ENCODE peak calls at places on chromosomes 11 and 22, in eight cellular contexts. Q is astrocyte of the spinal cord, S is fibroblast of pulmonary artery, E is body of pancreas, V is RWPE2, G is bronchial epithelial cell, P is lower lobe of right lung, N is HFF-Myc. H is an unnamed sample.
A peak's percentile ranks its signal among the peaks of the same experiment; 100 is the strongest.

GRCh38 chr11:1252371-1253102 is 29.7 kb downstream of the MUC5B start:
- DNase-seq in G (no peak), Q (no peak), V (no peak), E (no peak), P (no peak), N (no peak), S (no peak), H (no peak)

GRCh38 chr11:68690671-68691401 is 6.5 kb downstream of the GAL start:
- DNase-seq in V (no peak), P (no peak), Q (no peak), E (no peak), G (no peak), N (no peak), S (no peak), H (no peak)

GRCh38 chr11:24678956-24679355 is 182.1 kb downstream of the LUZP2 start:
- DNase-seq in V (no peak), N (no peak), P (no peak), S (no peak), G (no peak), E (no peak), Q (no peak), H (no peak)

GRCh38 chr11:119370486-119371046 is 10.9 kb downstream of the USP2 start:
- DNase-seq in G (no peak), V (no peak), Q (no peak), N (no peak), E (no peak), S (no peak), P (no peak), H (no peak)

GRCh38 chr11:10666556-10666955 is 27.0 kb downstream of the IRAG1 start:
- DNase-seq in S (no peak), V (no peak), P (no peak), E (no peak), N (no peak), Q (peak; percentile 67), G (peak; percentile 32), H (no peak)

GRCh38 chr22:37676691-37677627 is 1.5 kb downstream of the LGALS1 start:
- DNase-seq in P (peak; percentile 88), E (peak; percentile 91), N (peak; percentile 92), S (peak; percentile 97), G (peak; percentile 83), Q (peak; percentile 99), V (peak; percentile 95), H (peak; percentile 95)

GRCh38 chr22:19085233-19086043 is 36.8 kb downstream of the DGCR2 start:
- DNase-seq in S (peak; percentile 48), V (no peak), Q (peak; percentile 23), N (no peak), E (peak; percentile 41), P (no peak), G (peak; percentile 29), H (peak; percentile 64)

GRCh38 chr22:21857501-21857914 is 9.9 kb downstream of the MAPK1 start:
- DNase-seq in V (no peak), G (no peak), Q (no peak), N (no peak), E (no peak), S (no peak), P (no peak), H (no peak)

GRCh38 chr11:113773092-113773415 is 438 bp downstream of the ZW10 start:
- DNase-seq in N (no peak), S (peak; percentile 29), E (peak; percentile 29), Q (no peak), P (peak; percentile 52), V (no peak), G (peak; percentile 18), H (no peak)

GRCh38 chr11:2553198-2553597 is 108.4 kb downstream of the KCNQ1 start:
- DNase-seq in V (no peak), G (no peak), Q (no peak), N (no peak), P (no peak), E (no peak), S (no peak), H (no peak)

GRCh38 chr11:15754221-15754620 is 602.1 kb downstream of the SOX6 start:
- DNase-seq in Q (no peak), E (no peak), G (peak; percentile 61), V (no peak), P (no peak), N (no peak), S (no peak), H (no peak)

GRCh38 chr11:131609921-131610320 is 239.5 kb downstream of the NTM start:
- DNase-seq in Q (no peak), N (no peak), E (no peak), V (no peak), G (no peak), P (no peak), S (no peak), H (no peak)

GRCh38 chr11:131615611-131616010 is 245.2 kb downstream of the NTM start:
- DNase-seq in Q (no peak), P (no peak), G (no peak), S (no peak), N (no peak), E (no peak), V (no peak), H (no peak)

GRCh38 chr11:131609317-131609716 is 238.9 kb downstream of the NTM start:
- DNase-seq in P (no peak), E (no peak), G (peak; percentile 20), V (no peak), N (no peak), S (peak; percentile 3), Q (peak; percentile 98), H (no peak)

GRCh38 chr11:131614514-131615085 is 244.2 kb downstream of the NTM start:
- DNase-seq in E (no peak), V (no peak), S (no peak), Q (no peak), P (no peak), N (no peak), G (no peak), H (no peak)

DNA sequence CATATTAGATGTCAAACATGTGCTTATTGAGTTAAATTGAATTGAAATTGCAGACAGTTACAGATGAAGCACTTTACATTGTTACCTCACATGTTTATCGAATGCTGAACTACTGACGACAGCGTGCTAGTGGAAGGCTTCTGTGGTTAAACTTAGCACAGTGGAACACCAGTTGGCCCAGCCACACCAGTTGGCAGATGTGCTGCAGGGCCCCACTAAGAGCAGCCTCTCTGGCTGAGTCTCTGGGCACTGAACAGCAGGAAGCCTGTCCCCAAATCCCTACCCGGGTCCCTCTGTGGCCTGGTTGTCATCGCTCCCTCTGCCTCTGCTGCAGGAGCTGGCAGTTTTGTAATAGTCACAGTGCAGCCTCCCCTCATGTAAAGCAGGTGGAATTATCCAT is 242.2 kb downstream of the NTM start:
- DNase-seq in G (no peak), Q (no peak), N (no peak), P (no peak), S (no peak), E (no peak), V (no peak), H (no peak)
- H3K4me3 ChIP-seq in G (no peak overlapping the region), Q (no peak overlapping the region), N (no peak overlapping the region), P (no peak overlapping the region), S (no peak overlapping the region), E (no peak overlapping the region), V (no peak overlapping the region), H (no peak overlapping the region)

DNA sequence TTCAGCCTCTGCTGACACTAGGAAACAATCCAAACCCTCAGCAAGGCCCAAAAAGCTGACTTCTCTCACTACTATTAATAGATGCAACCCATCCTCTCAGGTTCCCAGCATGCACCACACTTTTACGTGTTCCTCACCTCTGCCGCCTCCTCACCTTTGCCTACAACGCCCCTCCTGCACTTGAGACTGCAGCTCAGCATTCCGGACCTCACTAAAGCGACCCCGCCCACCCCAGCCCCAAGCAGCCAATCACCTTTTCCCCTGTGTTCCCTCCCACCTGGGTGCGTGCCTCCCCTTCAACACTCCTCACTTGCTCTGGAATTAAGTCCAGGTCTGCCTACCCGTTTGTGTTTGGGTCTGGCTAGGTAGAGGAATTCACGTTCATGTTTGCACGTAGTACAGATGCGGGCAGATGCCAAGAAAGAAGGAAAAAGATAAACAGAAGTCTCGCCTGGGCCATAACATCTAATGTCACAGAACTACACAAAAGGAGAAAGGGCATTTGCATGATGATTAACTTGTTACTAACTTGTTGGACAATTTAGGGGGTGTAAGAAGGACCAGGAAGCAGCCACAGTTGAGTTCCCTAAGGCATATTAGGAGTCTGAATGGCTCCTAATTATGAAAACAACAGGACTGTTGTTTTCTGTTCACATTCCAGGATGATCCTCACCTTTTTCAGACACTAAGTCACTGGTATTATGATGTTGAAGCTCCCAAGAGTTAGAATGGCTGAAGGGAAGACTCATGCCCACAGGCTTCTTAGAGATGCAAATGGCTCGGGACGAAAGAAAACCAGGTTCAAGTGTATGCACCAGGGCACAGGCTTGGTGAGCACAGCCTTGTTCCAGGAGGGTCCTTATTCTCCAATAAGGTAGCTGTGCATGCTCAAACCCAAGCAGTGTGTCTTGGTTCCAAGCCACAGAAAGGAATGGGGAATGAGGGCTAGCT is 102.2 kb downstream of the MICAL3 start:
- DNase-seq in S (no peak), G (peak; percentile 82), P (no peak), Q (no peak), N (no peak), V (no peak), E (no peak), H (no peak)
- H3K4me3 ChIP-seq in S (no peak overlapping the region), G (no peak overlapping the region), P (no peak overlapping the region), Q (no peak overlapping the region), N (no peak overlapping the region), V (no peak overlapping the region), E (no peak overlapping the region), H (no peak overlapping the region)

GRCh38 chr11:86182976-86183584 is 61.5 kb upstream of the EED start:
- DNase-seq in N (no peak), G (peak; percentile 98), S (no peak), V (peak; percentile 92), Q (no peak), E (no peak), P (peak; percentile 53), H (no peak)

GRCh38 chr11:86184728-86185127 is 59.8 kb upstream of the EED start:
- DNase-seq in Q (no peak), N (no peak), G (no peak), P (no peak), E (no peak), S (no peak), V (no peak), H (no peak)

GRCh38 chr11:86185346-86185745 is 59.2 kb upstream of the EED start:
- DNase-seq in E (no peak), V (no peak), G (no peak), N (no peak), P (no peak), Q (no peak), S (no peak), H (no peak)

GRCh38 chr11:86181379-86181778 is 63.2 kb upstream of the EED start:
- DNase-seq in P (no peak), S (no peak), Q (no peak), V (no peak), G (no peak), N (no peak), E (no peak), H (no peak)

GRCh38 chr11:86183694-86184093 is 60.9 kb upstream of the EED start:
- DNase-seq in Q (peak; percentile 53), S (peak; percentile 54), P (no peak), N (no peak), V (no peak), E (no peak), G (peak; percentile 78), H (no peak)
- H3K4me3 ChIP-seq in Q (no peak overlapping the region), S (no peak overlapping the region), P (no peak overlapping the region), N (no peak overlapping the region), V (no peak overlapping the region), E (no peak overlapping the region), G (no peak overlapping the region), H (no peak overlapping the region)

DNA sequence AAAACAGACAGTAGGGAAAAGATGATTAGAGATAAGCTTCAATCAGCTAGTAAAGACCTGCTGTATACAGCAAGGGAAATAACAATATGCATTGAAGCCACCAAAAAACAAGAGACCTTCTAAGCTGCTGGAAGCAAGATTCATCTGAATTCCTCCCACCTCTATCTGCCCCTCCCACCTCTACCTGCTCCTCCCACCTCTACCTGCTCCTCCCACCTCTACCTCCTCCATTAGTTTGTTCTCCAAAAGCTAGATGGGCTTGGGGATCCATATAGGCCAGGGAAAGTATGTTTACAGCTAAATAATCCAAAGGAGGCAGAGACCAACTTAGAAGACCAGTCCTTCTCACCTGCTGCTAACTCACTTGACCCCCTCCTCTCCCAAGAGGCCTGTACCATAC is 33.2 kb downstream of the PAK1 start:
- DNase-seq in V (no peak), Q (no peak), E (no peak), P (no peak), N (no peak), S (no peak), G (no peak), H (no peak)
- H3K4me3 ChIP-seq in V (no peak overlapping the region), Q (no peak overlapping the region), E (no peak overlapping the region), P (no peak overlapping the region), N (no peak overlapping the region), S (no peak overlapping the region), G (no peak overlapping the region), H (no peak overlapping the region)